ENCODE peak calls at places on chromosomes 2 and 18, in eight cellular contexts. R is NCI-H2081; J is WTC11; P is NCI-H2171; F is ELR; B is RWPE1; C is activated naive CD8-positive, alpha-beta T cell treated with anti-CD3 and anti-CD28 coated beads, Interleukin-2, amount 50 U/mL, for 24 hours; H is hypothalamus. M is an unnamed sample.

GRCh38 chr2:160492401-160493226 is 993 bp downstream of the RBMS1 start:
- DNase-seq in B (peak), R (peak), H (peak), P (peak), C (peak), F (peak), J (peak), M (peak)

GRCh38 chr2:179354739-179355537 is 90.3 kb upstream of the SESTD1 start:
- DNase-seq in C (no peak), J (no peak), F (peak), R (no peak), P (no peak), H (no peak), B (no peak), M (peak)

GRCh38 chr18:59813942-59814341 is 85.9 kb upstream of the PMAIP1 start:
- DNase-seq in F (peak), J (no peak), B (no peak), C (no peak), P (no peak), R (no peak), H (no peak), M (no peak)

GRCh38 chr18:47794725-47795447 is 135.6 kb downstream of the SMAD2 start:
- DNase-seq in F (no peak), B (no peak), C (no peak), H (no peak), R (no peak), P (no peak), J (no peak), M (no peak)

GRCh38 chr2:12918841-12919445 is 202.2 kb downstream of the TRIB2 start:
- DNase-seq in H (no peak), R (no peak), J (no peak), C (no peak), P (no peak), B (no peak), F (no peak), M (peak)

GRCh38 chr2:42128731-42129486 is 40.2 kb upstream of the EML4 start:
- DNase-seq in P (peak), C (no peak), H (no peak), J (no peak), R (no peak), B (no peak), F (peak), M (no peak)

GRCh38 chr2:26740890-26741302 is 23.2 kb upstream of the SLC35F6 start:
- DNase-seq in R (no peak), F (no peak), B (no peak), C (no peak), H (no peak), J (peak), P (peak), M (no peak)

GRCh38 chr2:47520825-47521665 is 118.1 kb downstream of the MSH2 start:
- DNase-seq in R (peak), B (peak), P (peak), C (peak), F (peak), H (peak), J (peak), M (peak)

GRCh38 chr2:86370579-86370978 is 33.2 kb upstream of the REEP1 start:
- DNase-seq in P (no peak), C (no peak), F (no peak), R (no peak), J (no peak), H (no peak), B (no peak), M (no peak)

GRCh38 chr2:225667465-225667864 is 268.0 kb downstream of the NYAP2 start:
- DNase-seq in B (no peak), P (no peak), J (no peak), C (no peak), H (no peak), F (no peak), R (no peak), M (no peak)

GRCh38 chr2:27075219-27075871 is 3.1 kb upstream of the EMILIN1 start:
- DNase-seq in F (no peak), R (no peak), H (no peak), C (peak), J (no peak), P (no peak), B (no peak), M (no peak)

GRCh38 chr18:68549257-68549871 is 165.5 kb downstream of the TMX3 start:
- DNase-seq in J (no peak), P (no peak), B (no peak), R (no peak), C (no peak), F (peak), H (no peak), M (peak)

GRCh38 chr2:18455256-18455862 is 105.1 kb downstream of the RDH14 start:
- DNase-seq in R (no peak), P (no peak), F (peak), C (no peak), H (no peak), B (peak), J (peak), M (peak)

GRCh38 chr2:19575618-19576017 is 217.2 kb upstream of the OSR1 start:
- DNase-seq in R (no peak), H (no peak), F (peak), B (no peak), J (no peak), C (no peak), P (no peak), M (no peak)

GRCh38 chr2:47494267-47495130 is 91.5 kb downstream of the MSH2 start:
- DNase-seq in J (no peak), C (no peak), R (no peak), F (no peak), B (no peak), H (no peak), P (no peak), M (no peak)

GRCh38 chr2:221502270-221502973 is 69.7 kb downstream of the EPHA4 start:
- DNase-seq in F (peak), H (no peak), J (no peak), R (no peak), B (no peak), P (no peak), C (no peak), M (peak)

GRCh38 chr2:2698182-2699116 is 367.4 kb upstream of the MYT1L start:
- DNase-seq in C (peak), R (peak), J (no peak), H (no peak), F (peak), P (no peak), B (peak), M (peak)

GRCh38 chr2:74499269-74499939 is at the start of gene LBX2:
- DNase-seq in P (no peak), R (no peak), F (peak), C (peak), J (peak), B (no peak), H (no peak), M (no peak)

GRCh38 chr2:105114551-105114950 is 76.7 kb downstream of the MRPS9 start:
- DNase-seq in P (peak), C (no peak), R (peak), H (no peak), J (no peak), B (peak), F (peak), M (peak)

GRCh38 chr18:4270016-4270415 is 185.1 kb downstream of the DLGAP1 start:
- DNase-seq in P (no peak), H (no peak), J (no peak), R (no peak), C (no peak), F (no peak), B (no peak), M (no peak)

GRCh38 chr2:153595939-153596338 is 117.4 kb upstream of the RPRM start:
- DNase-seq in P (peak), B (no peak), H (no peak), C (no peak), R (peak), J (no peak), F (no peak), M (peak)

GRCh38 chr18:56402872-56403516 is 235.4 kb downstream of the TXNL1 start:
- DNase-seq in P (no peak), R (no peak), H (no peak), J (no peak), C (no peak), B (peak), F (peak), M (peak)

GRCh38 chr2:70959851-70960832 is 18.3 kb upstream of the ANKRD53 start:
- DNase-seq in B (no peak), R (no peak), J (peak), C (no peak), F (no peak), H (no peak), P (no peak), M (no peak)

GRCh38 chr2:158104903-158105302 is 3.2 kb downstream of the UPP2 start:
- DNase-seq in C (no peak), F (no peak), H (no peak), J (no peak), R (no peak), P (no peak), B (no peak), M (no peak)

GRCh38 chr2:134104754-134105153 is 149.1 kb upstream of the MGAT5 start:
- DNase-seq in C (peak), B (no peak), P (no peak), R (no peak), H (no peak), J (no peak), F (peak), M (peak)

GRCh38 chr18:2627821-2628276 is 27.7 kb upstream of the SMCHD1 start:
- DNase-seq in F (peak), J (no peak), C (no peak), H (no peak), R (no peak), B (peak), P (no peak), M (peak)

GRCh38 chr2:70767699-70768584 is at the start of gene ADD2:
- DNase-seq in R (peak), C (peak), H (peak), B (peak), P (peak), F (peak), J (peak), M (peak)

GRCh38 chr2:8659735-8660492 is 21.9 kb upstream of the ID2 start:
- DNase-seq in C (no peak), P (no peak), F (no peak), H (no peak), B (no peak), J (no peak), R (no peak), M (no peak)

GRCh38 chr2:10260130-10260529 is 42.6 kb upstream of the HPCAL1 start:
- DNase-seq in C (no peak), R (no peak), B (peak), F (peak), P (no peak), J (no peak), H (no peak), M (peak)

GRCh38 chr18:63439334-63439733 is 17.1 kb upstream of the VPS4B start:
- DNase-seq in H (peak), B (peak), J (peak), C (peak), F (peak), R (peak), P (peak), M (peak)

M was measured in PC-3.